ENCODE peak calls at places on chromosomes 16 and 17, in four cellular contexts. N is effector memory CD4-positive, alpha-beta T cell; C is heart left ventricle; K is A673. L is an unnamed sample.
A peak's percentile ranks its signal among the peaks of the same experiment; 100 is the strongest.

GRCh38 chr17:36665417-36665816 is 64.0 kb downstream of the MRM1 start:
- DNase-seq in C (no peak), K (no peak), N (no peak), L (no peak)

GRCh38 chr16:29756654-29757053 is 10.9 kb upstream of the C16orf54 start:
- DNase-seq in N (no peak), K (no peak), C (no peak), L (no peak)

GRCh38 chr17:81579821-81580321 is 27.7 kb upstream of the FAAP100 start:
- DNase-seq in C (no peak), K (no peak), N (no peak), L (no peak)

GRCh38 chr16:67277999-67278772 is 1.1 kb upstream of the PLEKHG4 start:
- DNase-seq in N (no peak), C (no peak), K (no peak), L (no peak)

GRCh38 chr16:76390476-76390875 is 113.3 kb downstream of the CNTNAP4 start:
- DNase-seq in K (no peak), C (no peak), N (no peak), L (no peak)

GRCh38 chr17:44374306-44375195 is 10.9 kb upstream of the FAM171A2 start:
- DNase-seq in K (no peak), C (no peak), N (no peak), L (no peak)

GRCh38 chr16:58510097-58510775 is 5.1 kb upstream of the SETD6 start:
- DNase-seq in C (no peak), N (no peak), K (no peak), L (peak; percentile 55)

GRCh38 chr17:28379814-28380571 is 8.5 kb downstream of the SARM1 start:
- DNase-seq in N (no peak), K (no peak), C (no peak), L (no peak)

GRCh38 chr17:4520881-4521600 is 22.4 kb downstream of the SPNS2 start:
- DNase-seq in K (no peak), N (no peak), C (no peak), L (no peak)

GRCh38 chr17:28745777-28746473 is 2.1 kb downstream of the TRAF4 start:
- DNase-seq in K (peak; percentile 43), C (no peak), N (no peak), L (no peak)

GRCh38 chr17:81173761-81174160 is 7.7 kb upstream of the AATK start:
- DNase-seq in K (no peak), N (no peak), C (no peak), L (no peak)

GRCh38 chr16:56916571-56917403 is 15.2 kb upstream of the HERPUD1 start:
- DNase-seq in N (no peak), C (no peak), K (no peak), L (no peak)

GRCh38 chr17:72556944-72557826 is 436.4 kb downstream of the SOX9 start:
- DNase-seq in N (peak; percentile 13), C (peak; percentile 39), K (peak; percentile 75), L (peak; percentile 56)

GRCh38 chr17:31281061-31281460 is 16.0 kb downstream of the OMG start:
- DNase-seq in K (no peak), N (no peak), C (no peak), L (no peak)

GRCh38 chr16:56789360-56789759 is 59.4 kb downstream of the NUP93 start:
- DNase-seq in K (peak; percentile 60), C (peak; percentile 19), N (no peak), L (no peak)

GRCh38 chr16:87317766-87318121 is 552 bp upstream of the C16orf95 start:
- DNase-seq in N (no peak), C (no peak), K (peak; percentile 60), L (peak; percentile 37)

GRCh38 chr17:5950871-5951270 is 119.3 kb upstream of the WSCD1 start:
- DNase-seq in N (no peak), K (no peak), C (no peak), L (no peak)

GRCh38 chr16:351804-352520 is 561 bp downstream of the AXIN1 start:
- DNase-seq in K (no peak), N (peak; percentile 32), C (peak; percentile 52), L (no peak)

GRCh38 chr17:81711814-81712467 is at the start of gene SLC25A10:
- DNase-seq in C (peak; percentile 76), N (peak; percentile 65), K (peak; percentile 90), L (peak; percentile 53)

GRCh38 chr16:27218756-27219155 is 15.4 kb downstream of the KDM8 start:
- DNase-seq in N (no peak), K (no peak), C (no peak), L (no peak)

GRCh38 chr17:15955793-15956541 is 11.0 kb downstream of the ADORA2B start:
- DNase-seq in C (no peak), K (no peak), N (no peak), L (no peak)

GRCh38 chr17:10121971-10122707 is 76.3 kb downstream of the GAS7 start:
- DNase-seq in C (no peak), K (no peak), N (no peak), L (peak; percentile 61)

GRCh38 chr16:65793781-65794180 is 572.7 kb upstream of the CDH5 start:
- DNase-seq in C (no peak), K (no peak), N (no peak), L (no peak)

DNA sequence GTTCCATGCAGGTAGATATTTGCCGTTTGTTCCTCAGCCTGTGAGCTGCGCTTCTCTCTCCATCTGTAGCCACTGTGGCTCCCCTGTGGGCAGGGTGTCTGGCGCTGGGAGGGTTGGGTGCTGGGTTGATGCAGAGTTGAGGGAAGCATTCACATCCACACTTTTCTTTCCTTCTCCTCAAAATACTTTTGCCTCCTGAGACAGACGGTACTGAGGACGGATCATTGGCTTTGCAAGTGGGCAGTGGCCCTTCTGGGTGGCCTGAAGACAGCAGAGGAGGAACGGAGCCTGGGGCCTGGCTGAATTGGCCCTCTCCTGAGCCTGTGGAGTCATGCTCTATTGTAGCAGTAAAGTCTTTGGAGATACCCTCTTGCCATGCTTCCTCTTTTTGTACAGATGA is 43.0 kb downstream of the NKD1 start:
- DNase-seq in K (no peak), N (no peak), C (no peak), L (no peak)
- H3K27ac ChIP-seq in K (no peak overlapping the region), N (no peak overlapping the region), C (no peak overlapping the region), L (peak overlapping the region; percentile 68)

GRCh38 chr16:68388124-68388523 is 60.2 kb downstream of the SMPD3 start:
- DNase-seq in N (no peak), K (no peak), C (no peak), L (no peak)

GRCh38 chr16:68384293-68385255 is 63.7 kb downstream of the SMPD3 start:
- DNase-seq in N (no peak), C (no peak), K (no peak), L (no peak)

GRCh38 chr16:68387301-68387700 is 61.0 kb downstream of the SMPD3 start:
- DNase-seq in C (no peak), N (no peak), K (no peak), L (no peak)

GRCh38 chr16:68385371-68385770 is 62.9 kb downstream of the SMPD3 start:
- DNase-seq in K (no peak), N (no peak), C (no peak), L (no peak)

GRCh38 chr16:68386628-68387027 is 61.7 kb downstream of the SMPD3 start:
- DNase-seq in C (no peak), N (no peak), K (no peak), L (no peak)
- H3K4me3 ChIP-seq in C (no peak overlapping the region), N (no peak overlapping the region), K (no peak overlapping the region), L (no peak overlapping the region)

DNA sequence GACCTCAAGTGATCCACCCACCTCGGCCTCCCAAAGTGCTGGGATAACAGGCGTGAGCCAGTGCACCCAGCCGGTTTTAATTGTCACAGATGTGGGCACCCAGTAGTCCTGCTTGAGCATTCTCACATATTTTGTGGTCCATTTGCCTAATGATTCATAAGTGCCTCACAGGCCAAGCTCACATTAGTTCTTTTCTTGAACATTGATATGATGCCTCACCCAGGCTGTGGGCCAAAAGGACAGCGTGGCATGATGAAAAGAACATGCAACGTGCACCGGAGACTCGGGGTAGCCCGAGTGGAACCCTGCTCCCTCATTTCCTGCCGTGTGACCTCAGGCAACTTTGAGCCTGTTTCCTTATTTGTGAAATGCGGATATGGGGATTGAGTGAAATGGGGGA is 181.9 kb downstream of the SNX29 start:
- DNase-seq in K (no peak), C (no peak), N (no peak), L (no peak)
- H3K27ac ChIP-seq in K (no peak overlapping the region), C (no peak overlapping the region), N (no peak overlapping the region), L (no peak overlapping the region)

GRCh38 chr16:77721752-77722314 is 481 bp upstream of the NUDT7 start:
- DNase-seq in K (no peak), C (no peak), N (no peak), L (no peak)
- H3K4me3 ChIP-seq in K (no peak overlapping the region), C (peak overlapping the region; percentile 69), N (peak overlapping the region; percentile 68), L (peak overlapping the region; percentile 75)

DNA sequence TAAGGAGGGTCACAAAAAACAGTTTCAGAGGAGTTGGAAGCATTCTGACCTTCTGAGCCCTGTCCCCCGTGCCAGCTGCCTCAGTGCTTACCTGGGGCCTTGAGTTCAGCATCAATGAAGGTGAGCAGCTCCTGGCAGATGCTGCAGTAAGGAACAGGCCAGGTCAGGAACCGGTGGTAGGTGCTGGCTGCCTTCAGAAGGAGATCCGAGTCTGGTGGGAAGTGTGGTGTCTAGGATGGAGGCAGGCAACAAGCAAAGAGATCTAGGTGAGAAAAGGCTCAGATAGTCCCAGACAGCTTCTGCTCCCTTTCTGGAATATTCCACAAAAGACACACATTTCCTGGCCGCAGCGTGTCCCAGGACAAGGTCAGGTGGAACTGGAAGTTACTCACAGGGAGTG is 37.2 kb upstream of the PIK3R6 start:
- DNase-seq in K (no peak), N (no peak), C (no peak), L (no peak)
- H3K27ac ChIP-seq in K (no peak overlapping the region), N (peak overlapping the region; percentile 26), C (no peak overlapping the region), L (no peak overlapping the region)

GRCh38 chr16:88382491-88383400 is at the start of gene ZNF469:
- DNase-seq in C (no peak), K (no peak), N (no peak), L (peak; percentile 64)
- H3K4me3 ChIP-seq in C (peak within 1 kb of the TSS; percentile 22), K (no peak within 1 kb of the TSS), N (no peak within 1 kb of the TSS), L (peak within 1 kb of the TSS; percentile 59)

DNA sequence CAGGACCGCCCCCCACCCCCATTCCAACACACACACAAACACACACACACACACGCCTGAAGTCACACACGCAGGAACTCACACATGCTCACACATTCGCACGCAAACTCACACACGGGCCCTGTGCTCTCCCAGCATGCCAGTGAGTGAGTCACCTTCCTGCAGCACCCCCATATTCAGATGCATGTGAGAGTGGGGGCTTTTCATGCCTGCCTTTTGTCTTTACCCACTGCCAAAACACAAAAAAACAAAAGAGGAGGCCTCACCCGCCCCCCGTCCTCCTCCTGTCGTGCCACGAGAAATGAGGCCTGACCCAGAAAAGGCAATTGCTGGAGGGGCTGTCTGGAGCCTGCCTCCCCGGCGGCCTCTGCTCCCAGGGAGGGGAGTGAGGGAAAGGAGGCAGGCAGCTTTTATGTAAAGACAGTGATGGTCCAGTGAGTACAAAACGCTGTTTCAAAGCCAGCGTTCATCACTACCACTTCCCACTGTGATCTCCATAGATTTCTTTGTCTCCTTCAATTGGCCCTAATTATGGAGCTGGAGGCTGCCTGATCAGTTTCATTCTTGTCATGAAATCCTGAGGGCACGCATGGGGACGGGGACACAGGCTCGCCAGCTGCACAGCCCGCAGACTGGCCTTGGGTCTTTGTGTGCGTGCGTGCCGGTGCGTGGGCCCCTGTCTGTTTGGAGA is 29.5 kb upstream of the GSE1 start:
- DNase-seq in K (peak; percentile 68), N (no peak), C (no peak), L (no peak)
- H3K27ac ChIP-seq in K (peak overlapping the region; percentile 74), N (no peak overlapping the region), C (no peak overlapping the region), L (no peak overlapping the region)